ENCODE peak calls at places on chromosome 20, in five cellular contexts. One of them, this sample, is unnamed.

GRCh38 chr20:15063077-15063476 is 725.7 kb upstream of the FLRT3 start:
- DNase-seq in HuH-7.5: no peak
- DNase-seq in naive B cell: no peak
- DNase-seq in stimulated activated CD4-positive, alpha-beta T cell treated with anti-CD3 and anti-CD28 coated beads, Interleukin-1b, Interleukin-23, amount 100 ng/mL, for 1 hour: no peak
- DNase-seq in breast epithelium: no peak
- DNase-seq in this sample: no peak

GRCh38 chr20:59412896-59413295 is 112.5 kb downstream of the EDN3 start:
- DNase-seq in HuH-7.5: no peak
- DNase-seq in breast epithelium: no peak
- DNase-seq in naive B cell: no peak
- DNase-seq in stimulated activated CD4-positive, alpha-beta T cell treated with anti-CD3 and anti-CD28 coated beads, Interleukin-1b, Interleukin-23, amount 100 ng/mL, for 1 hour: no peak
- DNase-seq in this sample: no peak

GRCh38 chr20:40197744-40198143 is 491.3 kb downstream of the MAFB start:
- DNase-seq in stimulated activated CD4-positive, alpha-beta T cell treated with anti-CD3 and anti-CD28 coated beads, Interleukin-1b, Interleukin-23, amount 100 ng/mL, for 1 hour: no peak
- DNase-seq in breast epithelium: no peak
- DNase-seq in naive B cell: no peak
- DNase-seq in HuH-7.5: no peak
- DNase-seq in this sample: no peak

GRCh38 chr20:51886891-51887608 is 84.7 kb upstream of the SALL4 start:
- DNase-seq in stimulated activated CD4-positive, alpha-beta T cell treated with anti-CD3 and anti-CD28 coated beads, Interleukin-1b, Interleukin-23, amount 100 ng/mL, for 1 hour: no peak
- DNase-seq in HuH-7.5: no peak
- DNase-seq in naive B cell: no peak
- DNase-seq in breast epithelium: no peak
- DNase-seq in this sample: no peak

GRCh38 chr20:37347891-37348642 is 2.1 kb downstream of the SRC start:
- DNase-seq in stimulated activated CD4-positive, alpha-beta T cell treated with anti-CD3 and anti-CD28 coated beads, Interleukin-1b, Interleukin-23, amount 100 ng/mL, for 1 hour: no peak
- DNase-seq in breast epithelium: no peak
- DNase-seq in naive B cell: no peak
- DNase-seq in HuH-7.5: no peak
- DNase-seq in this sample: no peak

GRCh38 chr20:55194947-55195346 is 719.6 kb downstream of the DOK5 start:
- DNase-seq in stimulated activated CD4-positive, alpha-beta T cell treated with anti-CD3 and anti-CD28 coated beads, Interleukin-1b, Interleukin-23, amount 100 ng/mL, for 1 hour: no peak
- DNase-seq in breast epithelium: no peak
- DNase-seq in HuH-7.5: no peak
- DNase-seq in naive B cell: no peak
- DNase-seq in this sample: no peak

GRCh38 chr20:1802385-1803215 is 92.6 kb upstream of the SIRPA start:
- DNase-seq in breast epithelium: no peak
- DNase-seq in naive B cell: peak
- DNase-seq in stimulated activated CD4-positive, alpha-beta T cell treated with anti-CD3 and anti-CD28 coated beads, Interleukin-1b, Interleukin-23, amount 100 ng/mL, for 1 hour: no peak
- DNase-seq in HuH-7.5: peak
- DNase-seq in this sample: peak

GRCh38 chr20:25344634-25345033 is 46.0 kb downstream of the ABHD12 start:
- DNase-seq in stimulated activated CD4-positive, alpha-beta T cell treated with anti-CD3 and anti-CD28 coated beads, Interleukin-1b, Interleukin-23, amount 100 ng/mL, for 1 hour: no peak
- DNase-seq in HuH-7.5: no peak
- DNase-seq in breast epithelium: no peak
- DNase-seq in naive B cell: no peak
- DNase-seq in this sample: no peak

GRCh38 chr20:40176442-40176841 is 512.6 kb downstream of the MAFB start:
- DNase-seq in naive B cell: no peak
- DNase-seq in breast epithelium: peak
- DNase-seq in stimulated activated CD4-positive, alpha-beta T cell treated with anti-CD3 and anti-CD28 coated beads, Interleukin-1b, Interleukin-23, amount 100 ng/mL, for 1 hour: no peak
- DNase-seq in HuH-7.5: no peak
- DNase-seq in this sample: no peak

GRCh38 chr20:34195355-34195754 is 45.9 kb upstream of the ASIP start:
- DNase-seq in stimulated activated CD4-positive, alpha-beta T cell treated with anti-CD3 and anti-CD28 coated beads, Interleukin-1b, Interleukin-23, amount 100 ng/mL, for 1 hour: no peak
- DNase-seq in HuH-7.5: no peak
- DNase-seq in naive B cell: no peak
- DNase-seq in breast epithelium: no peak
- DNase-seq in this sample: no peak

GRCh38 chr20:57476073-57476526 is 48.8 kb downstream of the CTCFL start:
- DNase-seq in breast epithelium: no peak
- DNase-seq in stimulated activated CD4-positive, alpha-beta T cell treated with anti-CD3 and anti-CD28 coated beads, Interleukin-1b, Interleukin-23, amount 100 ng/mL, for 1 hour: no peak
- DNase-seq in HuH-7.5: no peak
- DNase-seq in naive B cell: peak
- DNase-seq in this sample: no peak

GRCh38 chr20:1569417-1569861 is 11.9 kb upstream of the SIRPD start:
- DNase-seq in stimulated activated CD4-positive, alpha-beta T cell treated with anti-CD3 and anti-CD28 coated beads, Interleukin-1b, Interleukin-23, amount 100 ng/mL, for 1 hour: no peak
- DNase-seq in naive B cell: no peak
- DNase-seq in HuH-7.5: no peak
- DNase-seq in breast epithelium: no peak
- DNase-seq in this sample: no peak

GRCh38 chr20:11379257-11380011 is 538.3 kb upstream of the BTBD3 start:
- DNase-seq in stimulated activated CD4-positive, alpha-beta T cell treated with anti-CD3 and anti-CD28 coated beads, Interleukin-1b, Interleukin-23, amount 100 ng/mL, for 1 hour: no peak
- DNase-seq in breast epithelium: no peak
- DNase-seq in HuH-7.5: no peak
- DNase-seq in naive B cell: no peak
- DNase-seq in this sample: no peak

GRCh38 chr20:63751471-63752271 is 12.1 kb downstream of the SLC2A4RG start:
- DNase-seq in breast epithelium: no peak
- DNase-seq in HuH-7.5: no peak
- DNase-seq in naive B cell: no peak
- DNase-seq in stimulated activated CD4-positive, alpha-beta T cell treated with anti-CD3 and anti-CD28 coated beads, Interleukin-1b, Interleukin-23, amount 100 ng/mL, for 1 hour: no peak
- DNase-seq in this sample: no peak

GRCh38 chr20:46973801-46974200 is 79.2 kb downstream of the EYA2 start:
- DNase-seq in naive B cell: no peak
- DNase-seq in stimulated activated CD4-positive, alpha-beta T cell treated with anti-CD3 and anti-CD28 coated beads, Interleukin-1b, Interleukin-23, amount 100 ng/mL, for 1 hour: no peak
- DNase-seq in HuH-7.5: no peak
- DNase-seq in breast epithelium: no peak
- DNase-seq in this sample: no peak

GRCh38 chr20:51678041-51678697 is 90.0 kb downstream of the ATP9A start:
- DNase-seq in HuH-7.5: no peak
- DNase-seq in naive B cell: no peak
- DNase-seq in breast epithelium: peak
- DNase-seq in stimulated activated CD4-positive, alpha-beta T cell treated with anti-CD3 and anti-CD28 coated beads, Interleukin-1b, Interleukin-23, amount 100 ng/mL, for 1 hour: no peak
- DNase-seq in this sample: no peak

GRCh38 chr20:5719861-5720401 is 30.3 kb upstream of the SHLD1 start:
- DNase-seq in stimulated activated CD4-positive, alpha-beta T cell treated with anti-CD3 and anti-CD28 coated beads, Interleukin-1b, Interleukin-23, amount 100 ng/mL, for 1 hour: no peak
- DNase-seq in naive B cell: no peak
- DNase-seq in breast epithelium: no peak
- DNase-seq in HuH-7.5: no peak
- DNase-seq in this sample: no peak

GRCh38 chr20:47263080-47263479 is 93.4 kb downstream of the ZMYND8 start:
- DNase-seq in stimulated activated CD4-positive, alpha-beta T cell treated with anti-CD3 and anti-CD28 coated beads, Interleukin-1b, Interleukin-23, amount 100 ng/mL, for 1 hour: no peak
- DNase-seq in HuH-7.5: no peak
- DNase-seq in naive B cell: no peak
- DNase-seq in breast epithelium: no peak
- DNase-seq in this sample: no peak